ENCODE peak calls at places on chromosome 17, in five cellular contexts. H, M, V, U and B are unnamed samples.

GRCh38 chr17:8744086-8744781 is 402 bp downstream of the CCDC42 start:
- DNase-seq in H (no peak), M (no peak), V (no peak), U (no peak), B (no peak)

GRCh38 chr17:17114592-17115225 is 72.5 kb downstream of the MPRIP start:
- DNase-seq in H (no peak), M (peak; percentile 25), V (no peak), U (no peak), B (no peak)

GRCh38 chr17:2989855-2990254 is 73.6 kb downstream of the OR1D5 start:
- DNase-seq in H (no peak), M (no peak), V (no peak), U (no peak), B (no peak)

GRCh38 chr17:13492351-13493122 is 109.2 kb downstream of the HS3ST3A1 start:
- DNase-seq in H (no peak), M (no peak), V (no peak), U (no peak), B (no peak)

GRCh38 chr17:9890124-9890523 is 14.9 kb downstream of the RCVRN start:
- DNase-seq in H (no peak), M (no peak), V (no peak), U (peak; percentile 75), B (no peak)

GRCh38 chr17:76107507-76107906 is 3.9 kb upstream of the EXOC7 start:
- DNase-seq in H (no peak), M (no peak), V (no peak), U (peak; percentile 19), B (no peak)

GRCh38 chr17:49588726-49589555 is 13.3 kb downstream of the NXPH3 start:
- DNase-seq in H (no peak), M (no peak), V (peak; percentile 13), U (no peak), B (no peak)

GRCh38 chr17:13079010-13079409 is 61.2 kb upstream of the ELAC2 start:
- DNase-seq in H (no peak), M (no peak), V (no peak), U (no peak), B (no peak)

GRCh38 chr17:82372591-82373452 is 1.3 kb downstream of the UTS2R start:
- DNase-seq in H (no peak), M (peak; percentile 64), V (no peak), U (peak; percentile 38), B (no peak)

GRCh38 chr17:82974136-82974952 is 105.1 kb upstream of the METRNL start:
- DNase-seq in H (no peak), M (no peak), V (no peak), U (no peak), B (no peak)

GRCh38 chr17:48492401-48493298 is 38.2 kb downstream of the HOXB1 start:
- DNase-seq in H (peak; percentile 28), M (peak; percentile 47), V (peak; percentile 23), U (peak; percentile 72), B (no peak)

GRCh38 chr17:48294989-48295892 is 134.8 kb downstream of the SKAP1 start:
- DNase-seq in H (no peak), M (no peak), V (no peak), U (no peak), B (no peak)

GRCh38 chr17:5249615-5250014 is 15.0 kb upstream of the SCIMP start:
- DNase-seq in H (no peak), M (peak; percentile 55), V (no peak), U (peak; percentile 72), B (peak; percentile 81)

GRCh38 chr17:8855477-8856204 is 11.8 kb downstream of the PIK3R6 start:
- DNase-seq in H (no peak), M (no peak), V (no peak), U (no peak), B (no peak)

GRCh38 chr17:11372692-11373091 is 131.7 kb downstream of the SHISA6 start:
- DNase-seq in H (no peak), M (no peak), V (no peak), U (no peak), B (no peak)

GRCh38 chr17:9839433-9839832 is 13.7 kb downstream of the GLP2R start:
- DNase-seq in H (no peak), M (no peak), V (no peak), U (no peak), B (no peak)

GRCh38 chr17:50944054-50944901 is 78.1 kb upstream of the TOB1 start:
- DNase-seq in H (peak; percentile 40), M (peak; percentile 79), V (no peak), U (peak; percentile 75), B (peak; percentile 88)

GRCh38 chr17:66526827-66527226 is 224.4 kb downstream of the PRKCA start:
- DNase-seq in H (no peak), M (no peak), V (no peak), U (no peak), B (no peak)

GRCh38 chr17:82722341-82723013 is 6.0 kb downstream of the FN3KRP start:
- DNase-seq in H (no peak), M (no peak), V (no peak), U (no peak), B (no peak)

GRCh38 chr17:2386400-2387085 is 14.3 kb downstream of the MNT start:
- DNase-seq in H (no peak), M (peak; percentile 99), V (no peak), U (no peak), B (no peak)

GRCh38 chr17:65441053-65441635 is 120.3 kb downstream of the AXIN2 start:
- DNase-seq in H (no peak), M (no peak), V (no peak), U (no peak), B (no peak)

GRCh38 chr17:2233441-2233947 is 70.1 kb downstream of the SMG6 start:
- DNase-seq in H (no peak), M (no peak), V (no peak), U (no peak), B (no peak)

GRCh38 chr17:75152971-75153853 is 1.1 kb downstream of the JPT1 start:
- DNase-seq in H (no peak), M (peak; percentile 14), V (no peak), U (peak; percentile 73), B (peak; percentile 52)

GRCh38 chr17:48722924-48723554 is at the start of gene PRAC2:
- DNase-seq in H (no peak), M (no peak), V (no peak), U (peak; percentile 51), B (no peak)

GRCh38 chr17:49327835-49328784 is 33.9 kb downstream of the ZNF652 start:
- DNase-seq in H (no peak), M (no peak), V (no peak), U (no peak), B (no peak)

GRCh38 chr17:78725448-78726021 is 56.5 kb downstream of the CYTH1 start:
- DNase-seq in H (no peak), M (no peak), V (no peak), U (no peak), B (no peak)

GRCh38 chr17:36755586-36755985 is 154.2 kb downstream of the MRM1 start:
- DNase-seq in H (no peak), M (no peak), V (no peak), U (peak; percentile 70), B (peak; percentile 66)

GRCh38 chr17:27553019-27553511 is 77.9 kb upstream of the LGALS9 start:
- DNase-seq in H (no peak), M (peak; percentile 58), V (no peak), U (no peak), B (no peak)

GRCh38 chr17:6286239-6286638 is 148.7 kb downstream of the AIPL1 start:
- DNase-seq in H (no peak), M (no peak), V (no peak), U (no peak), B (no peak)

GRCh38 chr17:17419166-17419565 is 57.6 kb upstream of the MED9 start:
- DNase-seq in H (no peak), M (peak; percentile 30), V (no peak), U (no peak), B (no peak)

GRCh38 chr17:81253358-81254131 is 14.4 kb downstream of the NDUFAF8 start:
- DNase-seq in H (no peak), M (peak; percentile 40), V (no peak), U (peak; percentile 51), B (peak; percentile 65)

GRCh38 chr17:7843536-7844291 is 9.7 kb downstream of the KDM6B start:
- DNase-seq in H (peak; percentile 79), M (peak; percentile 88), V (peak; percentile 38), U (peak; percentile 96), B (peak; percentile 66)

GRCh38 chr17:48024149-48025039 is 13.2 kb downstream of the COPZ2 start:
- DNase-seq in H (no peak), M (peak; percentile 66), V (no peak), U (peak; percentile 77), B (peak; percentile 52)

GRCh38 chr17:30117548-30118155 is 1.0 kb downstream of the NSRP1 start:
- DNase-seq in H (no peak), M (no peak), V (no peak), U (no peak), B (no peak)

GRCh38 chr17:76805319-76805718 is 62.9 kb upstream of the MGAT5B start:
- DNase-seq in H (no peak), M (no peak), V (no peak), U (no peak), B (no peak)

GRCh38 chr17:43308999-43309398 is 75.2 kb upstream of the RNU2-1 start:
- DNase-seq in H (no peak), M (no peak), V (no peak), U (no peak), B (no peak)

GRCh38 chr17:59753522-59754467 is 46.3 kb downstream of the VMP1 start:
- DNase-seq in H (no peak), M (no peak), V (no peak), U (peak; percentile 81), B (peak; percentile 75)